ENCODE peak calls at places on chromosomes 4 and X, in six cellular contexts. Z, D, E, A, V and H are unnamed samples.

GRCh38 chr4:73127839-73128448 is 58.4 kb upstream of the COX18 start:
- DNase-seq in Z (no peak), D (no peak), E (no peak), A (peak; percentile 9), V (no peak), H (no peak)

GRCh38 chrX:119686087-119686639 is 6.8 kb downstream of the SEPTIN6 start:
- DNase-seq in Z (no peak), D (no peak), E (peak; percentile 76), A (no peak), V (no peak), H (no peak)

GRCh38 chr4:24103434-24104168 is 213.8 kb upstream of the PPARGC1A start:
- DNase-seq in Z (no peak), D (no peak), E (no peak), A (no peak), V (no peak), H (no peak)

GRCh38 chrX:153245288-153245731 is 66.2 kb downstream of the MAGEA1 start:
- DNase-seq in Z (peak; percentile 13), D (no peak), E (no peak), A (no peak), V (no peak), H (no peak)

GRCh38 chrX:15616531-15616930 is 15.8 kb upstream of the ACE2 start:
- DNase-seq in Z (no peak), D (no peak), E (no peak), A (no peak), V (no peak), H (no peak)

GRCh38 chr4:5118091-5118786 is 67.0 kb downstream of the STK32B start:
- DNase-seq in Z (no peak), D (no peak), E (no peak), A (no peak), V (no peak), H (no peak)

GRCh38 chr4:84324303-84324702 is 174.8 kb downstream of the NKX6-1 start:
- DNase-seq in Z (no peak), D (no peak), E (no peak), A (no peak), V (no peak), H (no peak)

GRCh38 chr4:101885574-101885973 is 95.0 kb downstream of the BANK1 start:
- DNase-seq in Z (no peak), D (no peak), E (no peak), A (peak; percentile 87), V (no peak), H (no peak)

GRCh38 chr4:11602606-11603355 is 174.1 kb upstream of the HS3ST1 start:
- DNase-seq in Z (no peak), D (no peak), E (no peak), A (no peak), V (no peak), H (no peak)

GRCh38 chrX:133350751-133351150 is 64.5 kb downstream of the GPC4 start:
- DNase-seq in Z (no peak), D (no peak), E (no peak), A (no peak), V (no peak), H (no peak)

GRCh38 chr4:76209876-76210275 is 3.7 kb downstream of the SCARB2 start:
- DNase-seq in Z (no peak), D (no peak), E (no peak), A (no peak), V (no peak), H (no peak)

GRCh38 chr4:161952382-161952781 is 211.4 kb downstream of the FSTL5 start:
- DNase-seq in Z (no peak), D (no peak), E (no peak), A (no peak), V (no peak), H (no peak)

GRCh38 chr4:2799971-2800690 is 7.2 kb downstream of the SH3BP2 start:
- DNase-seq in Z (no peak), D (no peak), E (no peak), A (no peak), V (no peak), H (no peak)

GRCh38 chr4:2797188-2797544 is 4.3 kb downstream of the SH3BP2 start:
- DNase-seq in Z (no peak), D (no peak), E (no peak), A (no peak), V (no peak), H (no peak)

GRCh38 chr4:2797545-2798305 is 4.8 kb downstream of the SH3BP2 start:
- DNase-seq in Z (no peak), D (no peak), E (no peak), A (no peak), V (no peak), H (no peak)

GRCh38 chr4:2799444-2799911 is 6.6 kb downstream of the SH3BP2 start:
- DNase-seq in Z (no peak), D (no peak), E (no peak), A (no peak), V (no peak), H (no peak)

GRCh38 chr4:2798399-2799301 is 5.8 kb downstream of the SH3BP2 start:
- DNase-seq in Z (peak; percentile 49), D (no peak), E (no peak), A (no peak), V (no peak), H (no peak)
- TF ChIP-seq POLR2AphosphoS5 in Z (no peak), D (no peak), E (no peak), A (no peak), V (no peak), H (peak; percentile 23)

DNA sequence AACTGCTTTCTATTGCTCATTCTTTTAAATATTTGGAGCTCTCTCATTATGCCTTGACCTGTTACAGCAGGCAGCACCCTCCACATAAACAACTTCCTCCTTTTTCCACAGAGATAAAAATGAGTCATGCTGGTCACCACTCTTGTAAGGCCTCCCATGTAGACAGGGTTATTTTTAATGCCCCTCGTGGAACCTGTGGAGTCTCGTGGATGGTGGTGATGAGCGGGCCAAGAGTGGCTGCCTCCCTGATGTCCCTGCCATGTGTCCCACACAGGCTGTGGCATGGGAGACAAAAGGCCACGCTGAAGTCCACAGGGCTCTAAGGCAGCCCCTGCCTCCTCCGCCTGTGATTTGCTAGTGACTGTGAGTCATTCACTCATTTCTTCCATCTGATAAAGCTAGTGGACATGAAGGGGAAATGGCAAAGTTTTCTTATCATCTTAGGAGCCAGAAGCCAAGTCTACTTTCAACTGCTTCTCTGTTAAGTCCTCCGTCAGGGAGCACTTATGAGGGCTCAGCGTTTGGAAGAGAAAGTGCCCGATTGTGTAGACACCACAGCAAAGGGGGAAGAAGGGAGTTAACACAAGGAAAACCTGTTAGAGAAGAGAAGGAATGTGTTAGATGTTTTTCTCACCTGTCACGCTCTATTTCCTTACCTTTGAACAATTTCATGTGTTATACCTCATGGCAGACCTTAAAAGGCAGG is 121.6 kb upstream of the FAT1 start:
- DNase-seq in Z (peak; percentile 69), D (no peak), E (no peak), A (peak; percentile 20), V (no peak), H (no peak)
- TF ChIP-seq POLR2A in Z (peak; percentile 77), D (no peak), E (no peak), A (no peak), V (no peak), H (no peak)

GRCh38 chrX:64977830-64978229 is 1.6 kb upstream of the ZC4H2 start:
- DNase-seq in Z (no peak), D (no peak), E (no peak), A (peak; percentile 0), V (no peak), H (no peak)
- TF ChIP-seq TAF1 in Z (no peak), D (no peak), E (no peak), A (no peak), V (no peak), H (no peak)

GRCh38 chr4:14564281-14564680 is 438.0 kb upstream of the CPEB2 start:
- DNase-seq in Z (no peak), D (no peak), E (no peak), A (no peak), V (no peak), H (no peak)

GRCh38 chr4:14560577-14560976 is 441.7 kb upstream of the CPEB2 start:
- DNase-seq in Z (no peak), D (no peak), E (no peak), A (no peak), V (no peak), H (no peak)

GRCh38 chr4:14562901-14563300 is 439.4 kb upstream of the CPEB2 start:
- DNase-seq in Z (no peak), D (no peak), E (no peak), A (no peak), V (no peak), H (no peak)

GRCh38 chr4:14559641-14560040 is 442.6 kb upstream of the CPEB2 start:
- DNase-seq in Z (no peak), D (no peak), E (no peak), A (no peak), V (no peak), H (no peak)
- TF ChIP-seq POLR2AphosphoS5 in Z (no peak), D (no peak), E (no peak), A (no peak), V (no peak), H (no peak)

GRCh38 chr4:26860157-26860921 is at the start of gene STIM2:
- DNase-seq in Z (peak; percentile 93), D (peak; percentile 60), E (peak; percentile 91), A (peak; percentile 93), V (peak; percentile 99), H (peak; percentile 60)
- TF ChIP-seq POLR2A in Z (peak; percentile 80), D (peak; percentile 81), E (peak; percentile 90), A (peak; percentile 65), V (peak; percentile 67), H (peak; percentile 75)

GRCh38 chrX:13165747-13166146 is 121.3 kb upstream of the FAM9C start:
- DNase-seq in Z (no peak), D (no peak), E (no peak), A (no peak), V (no peak), H (no peak)
- TF ChIP-seq TAF1 in Z (no peak), D (no peak), E (no peak), A (no peak), V (no peak), H (no peak)

GRCh38 chr4:80202784-80203553 is 5.7 kb downstream of the PRDM8 start:
- DNase-seq in Z (no peak), D (peak; percentile 58), E (no peak), A (no peak), V (peak; percentile 70), H (no peak)
- TF ChIP-seq POLR2AphosphoS5 in Z (no peak), D (no peak), E (no peak), A (no peak), V (no peak), H (no peak)

GRCh38 chrX:4762196-4762595 is 1048.7 kb upstream of the PRKX start:
- DNase-seq in Z (no peak), D (no peak), E (no peak), A (no peak), V (no peak), H (no peak)
- TF ChIP-seq POLR2A in Z (no peak), D (no peak), E (no peak), A (no peak), V (no peak), H (no peak)

DNA sequence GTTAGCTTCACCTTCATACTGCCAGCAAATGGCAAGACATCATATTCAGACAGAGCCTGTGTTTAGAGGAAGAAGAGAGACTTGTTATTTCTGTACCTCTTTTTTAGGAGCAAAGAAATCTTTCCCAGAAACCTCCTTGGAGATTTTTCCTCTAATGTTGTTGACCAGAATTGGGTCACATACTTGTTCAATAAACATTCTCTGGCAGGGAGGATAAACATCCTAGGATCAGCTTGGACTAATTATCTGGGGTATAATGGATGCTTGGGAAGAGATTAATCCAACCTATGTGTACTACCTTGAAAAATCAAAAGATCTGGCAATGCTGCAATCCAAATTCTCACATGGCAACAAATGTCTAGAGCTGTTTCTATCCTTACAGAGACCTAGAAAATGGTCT is 8.4 kb upstream of the PRSS12 start:
- DNase-seq in Z (no peak), D (no peak), E (no peak), A (no peak), V (no peak), H (no peak)
- TF ChIP-seq TAF1 in Z (no peak), D (no peak), E (no peak), A (no peak), V (no peak), H (no peak)